ENCODE peak calls at places on chromosomes 3 and 15, in nine cellular contexts. P, X, G, F, B, S, V, R and Y are unnamed samples.
A peak's percentile ranks its signal among the peaks of the same experiment; 100 is the strongest.

GRCh38 chr3:45778761-45779201 is 17.6 kb downstream of the SLC6A20 start:
- DNase-seq in P (peak; percentile 17), X (no peak), G (no peak), F (no peak), B (no peak), S (no peak), V (no peak), R (no peak), Y (no peak)

GRCh38 chr3:41193822-41194539 is 5.3 kb upstream of the CTNNB1 start:
- DNase-seq in P (no peak), X (no peak), G (no peak), F (no peak), B (no peak), S (no peak), V (no peak), R (no peak), Y (no peak)

GRCh38 chr15:66894986-66895780 is 170.2 kb upstream of the SMAD3 start:
- DNase-seq in P (no peak), X (no peak), G (peak; percentile 52), F (no peak), B (no peak), S (no peak), V (no peak), R (no peak), Y (no peak)

GRCh38 chr3:169629895-169630294 is 33.6 kb downstream of the MECOM start:
- DNase-seq in P (no peak), X (no peak), G (no peak), F (no peak), B (no peak), S (no peak), V (no peak), R (no peak), Y (no peak)

GRCh38 chr3:164007764-164008163 is 1070.5 kb downstream of the SI start:
- DNase-seq in P (no peak), X (no peak), G (no peak), F (no peak), B (no peak), S (no peak), V (no peak), R (no peak), Y (no peak)

GRCh38 chr15:67253517-67254237 is 784 bp downstream of the AAGAB start:
- DNase-seq in P (no peak), X (no peak), G (no peak), F (no peak), B (no peak), S (no peak), V (no peak), R (no peak), Y (no peak)

GRCh38 chr15:96703087-96703486 is 372.6 kb downstream of the NR2F2 start:
- DNase-seq in P (no peak), X (no peak), G (no peak), F (no peak), B (no peak), S (no peak), V (no peak), R (no peak), Y (no peak)

GRCh38 chr3:28761380-28761779 is 412.8 kb upstream of the AZI2 start:
- DNase-seq in P (no peak), X (no peak), G (no peak), F (no peak), B (no peak), S (no peak), V (peak; percentile 12), R (no peak), Y (no peak)

GRCh38 chr3:104102386-104102785 is 1264.3 kb upstream of the ALCAM start:
- DNase-seq in P (no peak), X (no peak), G (no peak), F (no peak), B (peak; percentile 51), S (peak; percentile 43), V (peak; percentile 75), R (no peak), Y (no peak)

GRCh38 chr15:26032162-26032846 is 169.2 kb upstream of the ATP10A start:
- DNase-seq in P (no peak), X (no peak), G (no peak), F (no peak), B (no peak), S (no peak), V (no peak), R (no peak), Y (no peak)

GRCh38 chr3:61793056-61793455 is 231.7 kb downstream of the PTPRG start:
- DNase-seq in P (no peak), X (no peak), G (no peak), F (no peak), B (no peak), S (no peak), V (no peak), R (no peak), Y (no peak)

GRCh38 chr3:37419979-37420378 is 245.6 kb upstream of the LRRFIP2 start:
- DNase-seq in P (no peak), X (no peak), G (no peak), F (no peak), B (no peak), S (no peak), V (no peak), R (no peak), Y (no peak)

DNA sequence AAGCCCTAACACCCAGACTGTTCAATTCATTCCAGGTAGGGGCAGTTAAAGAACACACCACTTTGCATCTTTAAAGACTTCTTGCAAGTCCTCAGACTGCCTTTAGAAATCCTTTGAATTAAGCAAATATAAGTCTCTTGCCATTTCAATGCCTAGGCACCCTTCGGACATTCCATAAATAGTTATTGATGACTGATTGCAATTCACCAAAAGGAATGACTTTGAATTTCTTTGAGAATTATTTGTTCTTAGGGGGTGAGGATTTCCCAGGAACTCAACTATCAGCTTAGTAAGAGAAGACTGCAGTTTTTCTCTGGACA is 477 bp upstream of the MYEF2 start:
- DNase-seq in P (no peak), X (no peak), G (no peak), F (no peak), B (no peak), S (no peak), V (no peak), R (no peak), Y (no peak)
- H3K4me3 ChIP-seq in P (peak overlapping the region; percentile 74), X (peak overlapping the region; percentile 64), G (peak overlapping the region; percentile 62), F (no peak overlapping the region), B (peak overlapping the region; percentile 84), S (no peak overlapping the region), V (peak overlapping the region; percentile 67), R (peak overlapping the region; percentile 48), Y (peak overlapping the region; percentile 35)

DNA sequence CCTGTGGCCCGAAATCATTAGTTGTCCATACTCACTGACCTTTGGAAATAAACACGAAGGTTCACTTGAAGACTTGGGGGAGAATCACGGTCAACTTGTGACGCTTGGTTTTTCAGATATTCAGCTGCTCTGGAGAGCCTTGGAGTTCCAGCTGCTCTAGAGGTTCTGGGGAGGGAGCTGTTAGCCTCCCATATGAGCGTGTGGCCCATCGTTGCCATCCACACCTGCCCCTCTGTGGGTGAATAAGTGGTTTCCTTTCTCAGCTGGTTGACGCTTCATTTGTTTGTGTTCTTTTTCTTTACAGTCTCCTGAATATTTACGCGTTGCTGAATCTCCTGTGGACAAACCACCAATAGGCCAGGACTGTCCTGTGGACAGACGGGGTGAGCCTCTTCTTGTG is 35.6 kb downstream of the APBA2 start:
- DNase-seq in P (no peak), X (no peak), G (no peak), F (no peak), B (no peak), S (no peak), V (no peak), R (no peak), Y (no peak)
- H3K4me1 ChIP-seq in P (no peaks in the 10 kb centered on the region), X (no peaks in the 10 kb centered on the region), G (no peaks in the 10 kb centered on the region), F (no peaks in the 10 kb centered on the region), B (peaks cover 9% of the 10 kb centered on the region), S (no peaks in the 10 kb centered on the region), V (no peaks in the 10 kb centered on the region), R (no peaks in the 10 kb centered on the region), Y (no peaks in the 10 kb centered on the region)

DNA sequence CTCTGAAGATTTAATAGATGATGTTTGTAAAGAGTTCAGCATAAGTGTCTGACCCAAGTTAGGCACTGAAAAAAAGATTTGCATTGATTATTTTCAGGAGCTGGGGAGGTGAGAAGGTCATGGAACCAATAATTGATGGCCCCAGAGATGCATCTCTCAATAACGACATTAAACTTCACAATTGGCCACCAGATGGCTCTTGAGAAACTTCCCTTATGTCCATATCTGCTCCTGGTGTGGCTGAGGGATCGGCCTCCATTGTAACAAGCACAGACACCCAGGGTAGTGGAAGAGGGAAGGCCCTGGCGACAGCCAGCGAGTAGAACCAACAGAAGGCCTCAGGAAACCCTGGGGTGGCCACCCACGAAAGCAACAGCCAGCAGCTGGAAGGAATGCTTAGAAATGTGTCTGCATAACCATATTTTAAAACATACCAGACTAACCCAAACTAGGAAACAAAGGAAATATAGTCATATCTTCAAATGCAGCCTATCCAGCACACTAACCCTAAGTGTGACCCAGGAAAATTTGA is 536.7 kb downstream of the SOX2 start:
- DNase-seq in P (no peak), X (no peak), G (no peak), F (no peak), B (no peak), S (no peak), V (no peak), R (no peak), Y (no peak)
- TF ChIP-seq CTCF in P (no peak), X (no peak), G (no peak), F (no peak), B (no peak), S (no peak), V (peak; percentile 20), R (no peak), Y (no peak)

GRCh38 chr3:50269460-50269859 is 513 bp downstream of the SEMA3B start:
- DNase-seq in P (no peak), X (no peak), G (no peak), F (no peak), B (no peak), S (no peak), V (no peak), R (no peak), Y (no peak)
- H3K4me3 ChIP-seq in P (peak overlapping the region; percentile 28), X (peak overlapping the region; percentile 30), G (peak overlapping the region; percentile 20), F (no peak overlapping the region), B (peak overlapping the region; percentile 42), S (peak overlapping the region; percentile 4), V (no peak overlapping the region), R (no peak overlapping the region), Y (peak overlapping the region; percentile 19)

GRCh38 chr3:18343809-18344208 is 81.3 kb downstream of the SATB1 start:
- DNase-seq in P (no peak), X (no peak), G (no peak), F (no peak), B (no peak), S (no peak), V (no peak), R (no peak), Y (no peak)

GRCh38 chr3:18349197-18349798 is 75.8 kb downstream of the SATB1 start:
- DNase-seq in P (no peak), X (no peak), G (no peak), F (no peak), B (no peak), S (no peak), V (no peak), R (no peak), Y (no peak)

GRCh38 chr3:18345015-18345367 is 80.1 kb downstream of the SATB1 start:
- DNase-seq in P (no peak), X (no peak), G (no peak), F (no peak), B (no peak), S (no peak), V (no peak), R (no peak), Y (no peak)

GRCh38 chr3:18344306-18345014 is 80.7 kb downstream of the SATB1 start:
- DNase-seq in P (no peak), X (no peak), G (no peak), F (no peak), B (no peak), S (no peak), V (no peak), R (no peak), Y (no peak)

GRCh38 chr3:18346097-18346496 is 79.0 kb downstream of the SATB1 start:
- DNase-seq in P (no peak), X (no peak), G (no peak), F (no peak), B (no peak), S (no peak), V (no peak), R (no peak), Y (no peak)
- H3K4me1 ChIP-seq in P (no peaks in the 10 kb centered on the region), X (no peaks in the 10 kb centered on the region), G (no peaks in the 10 kb centered on the region), F (no peaks in the 10 kb centered on the region), B (no peaks in the 10 kb centered on the region), S (no peaks in the 10 kb centered on the region), V (no peaks in the 10 kb centered on the region), R (no peaks in the 10 kb centered on the region), Y (no peaks in the 10 kb centered on the region)